ENCODE peak calls at places on chromosome 9, in four cellular contexts. D is fibroblast of lung, M is adrenal gland, F is AG09319. A is an unnamed sample.

GRCh38 chr9:14741369-14741768 is 18.8 kb upstream of the CER1 start:
- DNase-seq in D (no peak), M (no peak), F (no peak), A (no peak)

GRCh38 chr9:136264046-136264802 is 18.6 kb upstream of the QSOX2 start:
- DNase-seq in D (no peak), M (no peak), F (no peak), A (no peak)

GRCh38 chr9:127144670-127145458 is 22.4 kb upstream of the ANGPTL2 start:
- DNase-seq in D (peak; percentile 72), M (no peak), F (no peak), A (no peak)

GRCh38 chr9:134618163-134618822 is 23.3 kb upstream of the COL5A1 start:
- DNase-seq in D (no peak), M (peak; percentile 15), F (no peak), A (no peak)

GRCh38 chr9:112505083-112505482 is 18.5 kb downstream of the KIAA1958 start:
- DNase-seq in D (no peak), M (no peak), F (no peak), A (no peak)

GRCh38 chr9:93896496-93897033 is 58.6 kb downstream of the BARX1 start:
- DNase-seq in D (no peak), M (no peak), F (no peak), A (peak; percentile 6)

GRCh38 chr9:122810306-122810946 is 10.5 kb downstream of the OR1K1 start:
- DNase-seq in D (peak; percentile 77), M (peak; percentile 71), F (peak; percentile 44), A (peak; percentile 55)

GRCh38 chr9:118896356-118897000 is 472.8 kb downstream of the BRINP1 start:
- DNase-seq in D (no peak), M (no peak), F (no peak), A (no peak)

GRCh38 chr9:122190597-122191381 is 31.1 kb downstream of the MORN5 start:
- DNase-seq in D (no peak), M (no peak), F (no peak), A (no peak)

GRCh38 chr9:85258823-85259370 is 482.9 kb downstream of the AGTPBP1 start:
- DNase-seq in D (peak; percentile 17), M (peak; percentile 65), F (peak; percentile 55), A (peak; percentile 44)

GRCh38 chr9:137172907-137173794 is 1.3 kb upstream of the TMEM210 start:
- DNase-seq in D (no peak), M (no peak), F (no peak), A (no peak)

GRCh38 chr9:92774274-92774673 is 9.6 kb upstream of the BICD2 start:
- DNase-seq in D (peak; percentile 86), M (no peak), F (peak; percentile 70), A (no peak)

GRCh38 chr9:136659861-136660784 is 2.6 kb upstream of the EGFL7 start:
- DNase-seq in D (no peak), M (no peak), F (no peak), A (no peak)

GRCh38 chr9:109369285-109369684 is 48.4 kb upstream of the EPB41L4B start:
- DNase-seq in D (no peak), M (no peak), F (no peak), A (no peak)

GRCh38 chr9:136690104-136690840 is 3.0 kb upstream of the AGPAT2 start:
- DNase-seq in D (no peak), M (no peak), F (no peak), A (no peak)

GRCh38 chr9:137731216-137731946 is 112.6 kb downstream of the EHMT1 start:
- DNase-seq in D (no peak), M (no peak), F (no peak), A (no peak)

GRCh38 chr9:129430940-129431693 is 189.8 kb downstream of the C9orf50 start:
- DNase-seq in D (no peak), M (no peak), F (no peak), A (no peak)

GRCh38 chr9:114102484-114102883 is 3.4 kb upstream of the KIF12 start:
- DNase-seq in D (no peak), M (no peak), F (no peak), A (no peak)

GRCh38 chr9:68501159-68501506 is 39.5 kb downstream of the TMEM252 start:
- DNase-seq in D (peak; percentile 69), M (no peak), F (no peak), A (no peak)

GRCh38 chr9:14180077-14180941 is 133.6 kb downstream of the NFIB start:
- DNase-seq in D (no peak), M (peak; percentile 41), F (no peak), A (no peak)

GRCh38 chr9:109086221-109086620 is 33.5 kb downstream of the TMEM245 start:
- DNase-seq in D (peak; percentile 22), M (no peak), F (no peak), A (no peak)

GRCh38 chr9:69453746-69454145 is 128.7 kb downstream of the ENTREP1 start:
- DNase-seq in D (no peak), M (no peak), F (no peak), A (no peak)

GRCh38 chr9:5800969-5801738 is 31.8 kb downstream of the ERMP1 start:
- DNase-seq in D (no peak), M (no peak), F (no peak), A (no peak)

GRCh38 chr9:116674210-116674980 is 12.7 kb upstream of the TRIM32 start:
- DNase-seq in D (no peak), M (no peak), F (no peak), A (no peak)

GRCh38 chr9:14485366-14485765 is 171.4 kb upstream of the NFIB start:
- DNase-seq in D (no peak), M (no peak), F (no peak), A (no peak)

GRCh38 chr9:89770779-89771178 is 166.0 kb downstream of the GADD45G start:
- DNase-seq in D (no peak), M (no peak), F (no peak), A (no peak)

GRCh38 chr9:29440449-29440848 is 1867.2 kb upstream of the C9orf72 start:
- DNase-seq in D (no peak), M (no peak), F (no peak), A (no peak)

GRCh38 chr9:91117959-91118651 is 243.6 kb downstream of the AUH start:
- DNase-seq in D (peak; percentile 95), M (peak; percentile 91), F (peak; percentile 44), A (no peak)

GRCh38 chr9:127178646-127179632 is 56.5 kb upstream of the ANGPTL2 start:
- DNase-seq in D (peak; percentile 28), M (no peak), F (no peak), A (no peak)

GRCh38 chr9:26261503-26262330 is 583.5 kb upstream of the TUSC1 start:
- DNase-seq in D (peak; percentile 54), M (no peak), F (no peak), A (no peak)

GRCh38 chr9:121398374-121398773 is 28.3 kb upstream of the STOM start:
- DNase-seq in D (peak; percentile 78), M (no peak), F (peak; percentile 95), A (no peak)

GRCh38 chr9:33172256-33172678 is 5.1 kb upstream of the B4GALT1 start:
- DNase-seq in D (no peak), M (peak; percentile 47), F (no peak), A (no peak)

GRCh38 chr9:83582026-83582425 is 40.9 kb upstream of the IDNK start:
- DNase-seq in D (peak; percentile 49), M (peak; percentile 37), F (no peak), A (no peak)

GRCh38 chr9:109031241-109031640 is 17.9 kb upstream of the CTNNAL1 start:
- DNase-seq in D (peak; percentile 20), M (no peak), F (no peak), A (no peak)

GRCh38 chr9:83927591-83927990 is 6.4 kb upstream of the KIF27 start:
- DNase-seq in D (no peak), M (no peak), F (no peak), A (no peak)

GRCh38 chr9:37370968-37371563 is 51.4 kb upstream of the GRHPR start:
- DNase-seq in D (no peak), M (no peak), F (no peak), A (no peak)
- TF ChIP-seq CTCF in D (no peak), M (no peak), F (no peak), A (no peak)

DNA sequence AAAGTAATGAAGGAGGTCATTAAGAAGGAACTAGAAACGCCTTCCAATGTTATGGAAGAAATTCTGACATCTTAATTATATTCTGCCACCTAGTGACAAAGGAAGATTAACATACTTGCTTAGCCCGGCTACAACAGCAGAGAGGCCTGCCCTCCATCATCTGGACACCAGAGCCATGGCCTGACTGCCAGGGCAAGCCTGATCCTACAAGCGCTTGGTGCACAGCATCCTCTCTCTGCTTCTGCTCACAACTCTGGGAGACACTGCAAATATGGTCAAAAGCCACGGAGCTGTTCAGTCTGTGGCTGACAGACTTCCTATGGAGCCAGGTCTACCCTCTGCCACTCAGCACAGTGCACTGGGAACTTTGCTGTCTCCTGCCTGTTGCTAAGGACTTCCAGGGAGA is 87.3 kb upstream of the SLC44A1 start:
- DNase-seq in D (peak; percentile 89), M (peak; percentile 81), F (peak; percentile 64), A (no peak)
- TF ChIP-seq CTCF in D (peak; percentile 39), M (peak; percentile 56), F (peak; percentile 48), A (peak; percentile 44)

DNA sequence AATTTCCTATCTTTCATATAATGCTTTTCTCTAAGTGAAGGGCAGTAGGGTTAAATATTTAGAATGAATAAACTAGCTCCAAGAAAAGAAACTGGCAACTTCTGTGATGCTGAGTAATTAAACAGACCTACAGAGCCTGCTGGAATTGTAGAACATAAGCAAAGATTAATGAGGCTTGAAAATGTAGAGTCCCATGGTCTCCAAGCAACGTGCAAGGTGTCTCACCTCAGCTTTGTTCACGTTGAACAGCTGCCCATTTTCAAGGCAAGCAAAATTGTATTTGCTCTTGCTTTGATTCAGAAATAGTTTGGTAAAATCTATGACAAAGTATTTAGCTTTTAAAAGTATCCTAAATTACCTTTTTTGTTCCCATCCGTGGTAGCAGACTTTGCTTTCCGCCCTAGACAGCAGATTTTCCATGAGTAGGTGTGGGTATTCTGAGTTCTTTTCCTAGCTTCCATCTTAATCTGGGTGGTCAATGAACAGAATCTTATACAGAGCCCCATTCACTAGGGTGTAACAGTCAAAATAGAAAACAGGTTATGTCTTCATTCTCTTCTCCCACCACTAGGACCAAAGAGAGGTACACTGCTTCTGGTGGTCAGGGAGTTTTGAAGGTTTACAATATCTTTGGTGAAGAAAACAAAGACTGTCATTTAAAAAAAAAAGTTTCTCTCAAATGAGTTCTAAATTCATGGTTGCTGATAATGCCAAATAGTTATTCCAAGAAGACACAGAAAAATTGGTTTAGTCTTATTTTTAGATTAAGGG is 52.1 kb upstream of the TYRP1 start:
- DNase-seq in D (no peak), M (no peak), F (no peak), A (no peak)
- TF ChIP-seq CTCF in D (no peak), M (no peak), F (no peak), A (no peak)

DNA sequence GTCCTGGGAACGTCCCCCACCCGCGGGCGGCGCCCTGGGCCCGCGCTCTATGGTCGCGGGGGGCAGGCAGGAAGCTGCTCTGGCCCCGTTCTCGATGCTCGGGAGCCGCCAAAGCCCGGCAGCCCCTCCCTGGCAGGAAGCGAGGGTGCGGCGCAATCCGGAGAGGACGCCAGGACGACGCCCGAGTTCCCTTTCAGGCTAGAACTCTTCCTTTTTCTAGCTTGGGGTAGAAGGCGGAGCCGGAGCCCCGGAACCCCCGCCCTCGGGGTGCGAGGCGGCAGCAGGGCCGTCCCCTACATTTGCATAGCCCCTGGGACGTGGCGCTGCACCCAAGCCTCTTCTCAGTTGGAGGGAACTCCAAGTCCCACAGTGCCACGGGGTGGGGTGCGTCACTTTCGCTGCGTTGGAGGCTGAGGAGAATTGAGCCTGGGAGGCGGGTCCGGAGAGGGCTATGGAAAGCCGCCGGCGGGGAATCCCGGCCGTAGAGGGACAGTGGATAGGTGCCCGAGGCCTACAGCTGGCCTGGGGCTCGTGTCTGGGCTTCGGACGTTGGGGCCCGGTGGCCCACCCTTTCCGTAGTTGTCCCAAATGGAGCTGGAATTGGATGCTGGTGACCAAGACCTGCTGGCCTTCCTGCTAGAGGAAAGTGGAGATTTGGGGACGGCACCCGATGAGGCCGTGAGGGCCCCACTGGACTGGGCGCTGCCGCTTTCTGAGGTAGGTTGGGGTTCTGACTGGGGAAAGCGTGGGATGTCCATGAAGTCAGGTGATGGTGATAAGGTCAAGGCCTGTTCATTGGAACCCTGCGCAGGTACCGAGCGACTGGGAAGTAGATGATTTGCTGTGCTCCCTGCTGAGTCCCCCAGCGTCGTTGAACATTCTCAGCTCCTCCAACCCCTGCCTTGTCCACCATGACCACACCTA is at the start of the genes CREB3 and TLN1:
- DNase-seq in D (peak; percentile 99), M (peak; percentile 99), F (peak; percentile 98), A (peak; percentile 93)
- TF ChIP-seq CTCF in D (no peak), M (no peak), F (peak; percentile 1), A (no peak)